ENCODE peak calls at places on chromosomes 6 and 20, in six cellular contexts. One of them, this sample, is unnamed.

GRCh38 chr6:88262372-88262771 is 96.2 kb upstream of the CNR1 start:
- DNase-seq in K562: no peak
- DNase-seq in A549: no peak
- DNase-seq in CD8-positive, alpha-beta T cell: no peak
- DNase-seq in left ventricle myocardium inferior: no peak
- DNase-seq in PC-9: no peak
- DNase-seq in this sample: no peak

GRCh38 chr6:31308050-31308844 is 36.4 kb upstream of the HLA-C start:
- DNase-seq in A549: no peak
- DNase-seq in CD8-positive, alpha-beta T cell: peak; percentile 48
- DNase-seq in K562: peak; percentile 78
- DNase-seq in left ventricle myocardium inferior: no peak
- DNase-seq in PC-9: peak; percentile 67
- DNase-seq in this sample: peak; percentile 8

GRCh38 chr6:13854716-13855250 is 40.4 kb upstream of the MCUR1 start:
- DNase-seq in CD8-positive, alpha-beta T cell: no peak
- DNase-seq in A549: no peak
- DNase-seq in left ventricle myocardium inferior: no peak
- DNase-seq in K562: no peak
- DNase-seq in PC-9: no peak
- DNase-seq in this sample: no peak

GRCh38 chr6:121760191-121760590 is 324.7 kb downstream of the GJA1 start:
- DNase-seq in CD8-positive, alpha-beta T cell: no peak
- DNase-seq in PC-9: no peak
- DNase-seq in A549: no peak
- DNase-seq in K562: no peak
- DNase-seq in left ventricle myocardium inferior: no peak
- DNase-seq in this sample: no peak

GRCh38 chr6:113651920-113652319 is 205.2 kb upstream of the MARCKS start:
- DNase-seq in PC-9: no peak
- DNase-seq in K562: no peak
- DNase-seq in A549: no peak
- DNase-seq in CD8-positive, alpha-beta T cell: no peak
- DNase-seq in left ventricle myocardium inferior: no peak
- DNase-seq in this sample: no peak

GRCh38 chr20:59159091-59159821 is 4.4 kb upstream of the ZNF831 start:
- DNase-seq in left ventricle myocardium inferior: no peak
- DNase-seq in PC-9: no peak
- DNase-seq in CD8-positive, alpha-beta T cell: peak; percentile 56
- DNase-seq in K562: no peak
- DNase-seq in A549: no peak
- DNase-seq in this sample: no peak

GRCh38 chr6:84554069-84554468 is 210.3 kb downstream of the TBX18 start:
- DNase-seq in PC-9: no peak
- DNase-seq in A549: no peak
- DNase-seq in K562: no peak
- DNase-seq in left ventricle myocardium inferior: no peak
- DNase-seq in CD8-positive, alpha-beta T cell: no peak
- DNase-seq in this sample: no peak

GRCh38 chr6:128278876-128279275 is 241.5 kb downstream of the PTPRK start:
- DNase-seq in PC-9: no peak
- DNase-seq in left ventricle myocardium inferior: no peak
- DNase-seq in A549: no peak
- DNase-seq in CD8-positive, alpha-beta T cell: no peak
- DNase-seq in K562: no peak
- DNase-seq in this sample: no peak

GRCh38 chr6:63268574-63268973 is 51.2 kb downstream of the LGSN start:
- DNase-seq in left ventricle myocardium inferior: no peak
- DNase-seq in A549: no peak
- DNase-seq in CD8-positive, alpha-beta T cell: no peak
- DNase-seq in K562: no peak
- DNase-seq in PC-9: no peak
- DNase-seq in this sample: no peak

GRCh38 chr6:149332602-149333311 is 15.2 kb downstream of the TAB2 start:
- DNase-seq in PC-9: no peak
- DNase-seq in K562: no peak
- DNase-seq in left ventricle myocardium inferior: no peak
- DNase-seq in A549: no peak
- DNase-seq in CD8-positive, alpha-beta T cell: no peak
- DNase-seq in this sample: no peak

GRCh38 chr6:130324657-130325056 is 41.2 kb upstream of the TMEM200A start:
- DNase-seq in left ventricle myocardium inferior: no peak
- DNase-seq in PC-9: no peak
- DNase-seq in K562: no peak
- DNase-seq in CD8-positive, alpha-beta T cell: no peak
- DNase-seq in A549: no peak
- DNase-seq in this sample: no peak

GRCh38 chr6:134123666-134124208 is 71.3 kb upstream of the SLC2A12 start:
- DNase-seq in A549: peak; percentile 19
- DNase-seq in CD8-positive, alpha-beta T cell: no peak
- DNase-seq in K562: no peak
- DNase-seq in PC-9: peak; percentile 15
- DNase-seq in left ventricle myocardium inferior: no peak
- DNase-seq in this sample: peak; percentile 9

GRCh38 chr20:42979720-42980119 is 210.0 kb downstream of the PTPRT start:
- DNase-seq in PC-9: no peak
- DNase-seq in A549: no peak
- DNase-seq in CD8-positive, alpha-beta T cell: no peak
- DNase-seq in left ventricle myocardium inferior: no peak
- DNase-seq in K562: no peak
- DNase-seq in this sample: no peak

GRCh38 chr6:39936857-39937256 is 2.6 kb upstream of the MOCS1 start:
- DNase-seq in left ventricle myocardium inferior: no peak
- DNase-seq in CD8-positive, alpha-beta T cell: no peak
- DNase-seq in K562: no peak
- DNase-seq in A549: no peak
- DNase-seq in PC-9: no peak
- DNase-seq in this sample: no peak

GRCh38 chr20:9256359-9256758 is 187.5 kb downstream of the PLCB4 start:
- DNase-seq in A549: no peak
- DNase-seq in PC-9: no peak
- DNase-seq in left ventricle myocardium inferior: no peak
- DNase-seq in CD8-positive, alpha-beta T cell: no peak
- DNase-seq in K562: no peak
- DNase-seq in this sample: no peak

GRCh38 chr20:59222982-59223610 is 59.5 kb downstream of the ZNF831 start:
- DNase-seq in PC-9: no peak
- DNase-seq in K562: no peak
- DNase-seq in CD8-positive, alpha-beta T cell: no peak
- DNase-seq in A549: peak; percentile 18
- DNase-seq in left ventricle myocardium inferior: no peak
- DNase-seq in this sample: peak; percentile 27

GRCh38 chr6:118524686-118525085 is 23.4 kb upstream of the PLN start:
- DNase-seq in K562: no peak
- DNase-seq in CD8-positive, alpha-beta T cell: no peak
- DNase-seq in A549: no peak
- DNase-seq in left ventricle myocardium inferior: no peak
- DNase-seq in PC-9: no peak
- DNase-seq in this sample: no peak

GRCh38 chr20:47221036-47221625 is 135.4 kb downstream of the ZMYND8 start:
- DNase-seq in CD8-positive, alpha-beta T cell: no peak
- DNase-seq in left ventricle myocardium inferior: no peak
- DNase-seq in A549: no peak
- DNase-seq in K562: no peak
- DNase-seq in PC-9: no peak
- DNase-seq in this sample: no peak

GRCh38 chr6:63816979-63817436 is 181.4 kb downstream of the PHF3 start:
- DNase-seq in K562: no peak
- DNase-seq in PC-9: no peak
- DNase-seq in left ventricle myocardium inferior: no peak
- DNase-seq in A549: no peak
- DNase-seq in CD8-positive, alpha-beta T cell: no peak
- DNase-seq in this sample: no peak

GRCh38 chr6:45447721-45448120 is 70.0 kb upstream of the SUPT3H start:
- DNase-seq in K562: no peak
- DNase-seq in left ventricle myocardium inferior: no peak
- DNase-seq in CD8-positive, alpha-beta T cell: no peak
- DNase-seq in A549: no peak
- DNase-seq in PC-9: no peak
- DNase-seq in this sample: no peak

GRCh38 chr6:160798625-160799024 is 96.6 kb downstream of the PLG start:
- DNase-seq in left ventricle myocardium inferior: no peak
- DNase-seq in CD8-positive, alpha-beta T cell: no peak
- DNase-seq in K562: no peak
- DNase-seq in PC-9: no peak
- DNase-seq in A549: no peak
- DNase-seq in this sample: no peak

GRCh38 chr6:135179920-135180457 is 1.1 kb upstream of the MYB start:
- DNase-seq in CD8-positive, alpha-beta T cell: no peak
- DNase-seq in left ventricle myocardium inferior: no peak
- DNase-seq in A549: no peak
- DNase-seq in K562: no peak
- DNase-seq in PC-9: no peak
- DNase-seq in this sample: no peak

GRCh38 chr6:118736351-118736750 is 85.0 kb upstream of the CEP85L start:
- DNase-seq in CD8-positive, alpha-beta T cell: no peak
- DNase-seq in A549: no peak
- DNase-seq in PC-9: no peak
- DNase-seq in K562: no peak
- DNase-seq in left ventricle myocardium inferior: no peak
- DNase-seq in this sample: no peak

GRCh38 chr6:150068173-150068785 is 642 bp downstream of the ULBP3 start:
- DNase-seq in K562: no peak
- DNase-seq in CD8-positive, alpha-beta T cell: no peak
- DNase-seq in A549: no peak
- DNase-seq in left ventricle myocardium inferior: no peak
- DNase-seq in PC-9: no peak
- DNase-seq in this sample: no peak

GRCh38 chr6:13378669-13379590 is 50.6 kb upstream of the TBC1D7 start:
- DNase-seq in left ventricle myocardium inferior: no peak
- DNase-seq in PC-9: no peak
- DNase-seq in CD8-positive, alpha-beta T cell: no peak
- DNase-seq in K562: no peak
- DNase-seq in A549: no peak
- DNase-seq in this sample: no peak

GRCh38 chr20:56631318-56631989 is 2.3 kb downstream of the TFAP2C start:
- DNase-seq in PC-9: no peak
- DNase-seq in CD8-positive, alpha-beta T cell: no peak
- DNase-seq in left ventricle myocardium inferior: no peak
- DNase-seq in K562: no peak
- DNase-seq in A549: no peak
- DNase-seq in this sample: peak; percentile 22

GRCh38 chr20:50575869-50576720 is 65.9 kb downstream of the PTPN1 start:
- DNase-seq in K562: peak; percentile 44
- DNase-seq in PC-9: peak; percentile 60
- DNase-seq in A549: peak; percentile 80
- DNase-seq in CD8-positive, alpha-beta T cell: peak; percentile 38
- DNase-seq in left ventricle myocardium inferior: peak; percentile 76
- DNase-seq in this sample: peak; percentile 58

GRCh38 chr6:17419189-17419575 is 25.8 kb downstream of the CAP2 start:
- DNase-seq in CD8-positive, alpha-beta T cell: no peak
- DNase-seq in A549: no peak
- DNase-seq in K562: no peak
- DNase-seq in PC-9: no peak
- DNase-seq in left ventricle myocardium inferior: no peak
- DNase-seq in this sample: no peak

GRCh38 chr6:104789770-104790190 is 69.9 kb downstream of the HACE1 start:
- DNase-seq in CD8-positive, alpha-beta T cell: no peak
- DNase-seq in left ventricle myocardium inferior: no peak
- DNase-seq in A549: peak; percentile 9
- DNase-seq in PC-9: no peak
- DNase-seq in K562: peak; percentile 17
- DNase-seq in this sample: no peak

GRCh38 chr20:63172726-63173125 is 43.2 kb downstream of the YTHDF1 start:
- DNase-seq in PC-9: peak; percentile 20
- DNase-seq in left ventricle myocardium inferior: no peak
- DNase-seq in A549: no peak
- DNase-seq in K562: peak; percentile 72
- DNase-seq in CD8-positive, alpha-beta T cell: no peak
- DNase-seq in this sample: peak; percentile 45
- TF ChIP-seq CTCF in PC-9: peak; percentile 33
- TF ChIP-seq CTCF in left ventricle myocardium inferior: no peak
- TF ChIP-seq CTCF in A549: no peak
- TF ChIP-seq CTCF in K562: peak; percentile 80
- TF ChIP-seq CTCF in CD8-positive, alpha-beta T cell: no peak
- TF ChIP-seq CTCF in this sample: no peak

DNA sequence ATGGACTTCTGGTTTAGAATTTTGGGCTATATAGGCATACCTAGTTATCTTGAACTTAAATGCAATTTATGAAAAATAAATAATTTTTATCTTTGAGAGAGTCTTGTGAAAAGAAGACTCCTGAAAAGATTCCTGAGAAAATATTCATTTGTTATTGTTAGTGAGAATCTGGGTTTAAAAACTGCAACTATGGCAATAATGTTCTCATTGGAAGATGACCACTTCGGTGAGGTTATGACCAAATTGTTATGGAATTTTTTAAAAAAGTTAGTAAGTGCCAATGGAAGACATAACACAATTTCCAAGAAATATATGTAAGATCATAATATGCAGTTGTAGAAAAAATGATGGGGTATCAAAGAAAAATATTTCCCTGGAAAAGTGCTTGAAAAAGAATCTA is 46.3 kb downstream of the GRIK2 start:
- DNase-seq in left ventricle myocardium inferior: no peak
- DNase-seq in PC-9: no peak
- DNase-seq in A549: no peak
- DNase-seq in K562: no peak
- DNase-seq in CD8-positive, alpha-beta T cell: no peak
- DNase-seq in this sample: no peak
- TF ChIP-seq CTCF in left ventricle myocardium inferior: no peak
- TF ChIP-seq CTCF in PC-9: no peak
- TF ChIP-seq CTCF in A549: no peak
- TF ChIP-seq CTCF in K562: no peak
- TF ChIP-seq CTCF in CD8-positive, alpha-beta T cell: no peak
- TF ChIP-seq CTCF in this sample: no peak

DNA sequence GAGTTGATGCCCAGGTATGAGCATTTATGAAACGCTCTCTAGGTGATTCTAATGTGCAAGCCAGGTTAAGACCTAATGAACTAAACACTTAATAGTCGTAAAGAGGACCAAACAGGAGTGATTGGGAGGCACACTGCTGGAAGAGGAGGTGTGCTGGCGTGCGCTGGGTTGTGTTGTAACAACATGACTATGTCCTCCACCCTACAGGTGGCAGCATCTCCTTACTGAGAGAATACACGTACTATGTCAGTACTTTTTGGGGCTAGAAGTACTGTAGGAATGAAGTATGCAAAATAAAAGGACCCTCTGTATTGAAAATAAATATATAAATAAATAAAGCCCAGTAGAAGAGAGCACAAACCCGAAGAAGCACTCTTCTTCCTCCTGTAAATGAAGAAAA is 11.9 kb downstream of the C6orf89 start:
- DNase-seq in left ventricle myocardium inferior: no peak
- DNase-seq in PC-9: no peak
- DNase-seq in K562: no peak
- DNase-seq in CD8-positive, alpha-beta T cell: no peak
- DNase-seq in A549: no peak
- DNase-seq in this sample: peak; percentile 42
- TF ChIP-seq CTCF in left ventricle myocardium inferior: peak; percentile 44
- TF ChIP-seq CTCF in PC-9: peak; percentile 55
- TF ChIP-seq CTCF in K562: peak; percentile 35
- TF ChIP-seq CTCF in CD8-positive, alpha-beta T cell: no peak
- TF ChIP-seq CTCF in A549: no peak
- TF ChIP-seq CTCF in this sample: peak; percentile 21

DNA sequence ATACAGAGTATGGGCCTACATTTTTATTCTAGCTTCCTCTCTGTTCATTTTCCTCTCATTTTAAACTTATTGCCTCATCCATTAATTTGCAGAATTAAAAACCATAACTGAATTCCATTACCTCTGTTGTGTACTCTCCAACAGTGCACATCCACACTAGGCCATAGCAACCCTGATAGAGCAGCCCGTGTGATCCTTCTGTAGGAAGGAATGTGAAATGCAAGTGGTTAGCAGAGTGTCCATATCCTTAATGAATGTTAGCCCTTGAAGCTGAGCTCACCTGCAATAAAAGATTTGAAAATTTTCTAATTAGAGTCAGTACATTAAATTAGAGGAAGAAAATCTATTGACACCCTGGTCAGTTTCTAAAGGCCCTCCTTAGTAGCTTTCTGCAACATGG is 6.5 kb upstream of the GRIK2 start:
- DNase-seq in left ventricle myocardium inferior: no peak
- DNase-seq in K562: no peak
- DNase-seq in A549: no peak
- DNase-seq in PC-9: no peak
- DNase-seq in CD8-positive, alpha-beta T cell: no peak
- DNase-seq in this sample: peak; percentile 11
- TF ChIP-seq CTCF in left ventricle myocardium inferior: peak; percentile 31
- TF ChIP-seq CTCF in K562: no peak
- TF ChIP-seq CTCF in A549: no peak
- TF ChIP-seq CTCF in PC-9: peak; percentile 59
- TF ChIP-seq CTCF in CD8-positive, alpha-beta T cell: no peak
- TF ChIP-seq CTCF in this sample: peak; percentile 44